ENCODE peak calls at places on chromosomes 4 and X, in eight cellular contexts. O is endothelial cell of umbilical vein, S is lower lobe of right lung, V is left lung, U is cardiac muscle cell, X is AG09309, N is right lobe of liver, L is ovary. B is an unnamed sample.

GRCh38 chrX:17654116-17654515 is 83.2 kb upstream of the SCML1 start:
- DNase-seq in O (no peak), S (no peak), V (no peak), U (no peak), X (no peak), N (no peak), L (no peak), B (no peak)

GRCh38 chrX:21735753-21736127 is 22.2 kb downstream of the SMPX start:
- DNase-seq in O (no peak), S (no peak), V (no peak), U (no peak), X (no peak), N (no peak), L (no peak), B (no peak)

GRCh38 chrX:17046478-17047097 is 100.1 kb downstream of the REPS2 start:
- DNase-seq in O (peak; percentile 62), S (no peak), V (no peak), U (peak; percentile 81), X (peak; percentile 35), N (no peak), L (peak; percentile 54), B (no peak)

GRCh38 chr4:73684097-73684496 is 56.3 kb upstream of the CXCL8 start:
- DNase-seq in O (no peak), S (no peak), V (no peak), U (no peak), X (no peak), N (no peak), L (no peak), B (no peak)

GRCh38 chr4:79225360-79225759 is 100.5 kb downstream of the NAA11 start:
- DNase-seq in O (no peak), S (no peak), V (no peak), U (peak; percentile 70), X (no peak), N (no peak), L (no peak), B (no peak)

GRCh38 chr4:72945719-72946336 is 123.7 kb downstream of the COX18 start:
- DNase-seq in O (no peak), S (no peak), V (no peak), U (no peak), X (no peak), N (no peak), L (no peak), B (no peak)

GRCh38 chr4:1385373-1386340 is 20.6 kb downstream of the NKX1-1 start:
- DNase-seq in O (no peak), S (peak; percentile 39), V (no peak), U (no peak), X (no peak), N (peak; percentile 52), L (peak; percentile 29), B (peak; percentile 68)

GRCh38 chr4:33200377-33200776 is 2480.2 kb downstream of the PCDH7 start:
- DNase-seq in O (no peak), S (no peak), V (no peak), U (peak; percentile 0), X (no peak), N (no peak), L (no peak), B (no peak)

GRCh38 chrX:23079347-23079746 is 79.6 kb downstream of the DDX53 start:
- DNase-seq in O (no peak), S (no peak), V (no peak), U (no peak), X (no peak), N (no peak), L (no peak), B (no peak)

GRCh38 chr4:78056265-78057129 is 626 bp upstream of the FRAS1 start:
- DNase-seq in O (peak; percentile 41), S (peak; percentile 63), V (peak; percentile 65), U (peak; percentile 90), X (peak; percentile 23), N (peak; percentile 51), L (peak; percentile 63), B (peak; percentile 80)

GRCh38 chrX:119230850-119231249 is 5.2 kb upstream of the PGRMC1 start:
- DNase-seq in O (no peak), S (no peak), V (no peak), U (peak; percentile 24), X (no peak), N (no peak), L (no peak), B (no peak)

GRCh38 chr4:70153937-70154336 is at the start of gene PRR27:
- DNase-seq in O (no peak), S (no peak), V (no peak), U (no peak), X (no peak), N (no peak), L (no peak), B (no peak)

GRCh38 chr4:16337936-16338335 is 111.7 kb upstream of the TAPT1 start:
- DNase-seq in O (no peak), S (no peak), V (no peak), U (peak; percentile 1), X (no peak), N (no peak), L (no peak), B (no peak)

GRCh38 chr4:70979445-70980008 is 13.9 kb upstream of the DCK start:
- DNase-seq in O (peak; percentile 53), S (no peak), V (no peak), U (no peak), X (no peak), N (no peak), L (no peak), B (no peak)

GRCh38 chrX:135543924-135544323 is 23.5 kb downstream of the INTS6L start:
- DNase-seq in O (no peak), S (no peak), V (no peak), U (no peak), X (no peak), N (no peak), L (no peak), B (no peak)

GRCh38 chr4:15234101-15234500 is 193.7 kb upstream of the C1QTNF7 start:
- DNase-seq in O (no peak), S (no peak), V (no peak), U (peak; percentile 64), X (peak; percentile 48), N (no peak), L (no peak), B (no peak)

GRCh38 chr4:3254302-3255131 is 5.6 kb downstream of the MSANTD1 start:
- DNase-seq in O (no peak), S (no peak), V (peak; percentile 22), U (no peak), X (no peak), N (no peak), L (no peak), B (peak; percentile 57)

DNA sequence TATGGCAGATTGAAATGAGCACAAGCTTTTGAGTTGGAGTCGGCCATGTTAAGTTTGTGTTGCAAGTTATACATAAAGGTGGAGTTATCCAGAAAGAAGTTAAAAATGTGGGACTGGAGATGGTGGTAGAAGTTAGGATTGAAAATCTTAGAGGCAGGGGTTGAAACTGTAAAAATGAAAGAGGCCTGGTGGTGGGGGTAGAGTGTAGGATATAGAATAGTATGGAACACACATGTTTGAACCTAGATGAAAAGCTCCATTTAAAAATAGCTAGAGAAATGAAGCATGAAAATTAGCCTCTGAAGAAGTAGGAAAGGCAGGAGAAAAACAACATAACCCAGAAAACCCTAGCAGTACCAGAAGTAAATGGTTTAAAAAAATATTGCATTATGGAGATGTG is 131.8 kb upstream of the ENPEP start:
- DNase-seq in O (no peak), S (no peak), V (no peak), U (peak; percentile 30), X (no peak), N (no peak), L (no peak), B (no peak)
- TF ChIP-seq CTCF in O (no peak), S (peak; percentile 13), V (no peak), U (peak; percentile 44), X (no peak), N (peak; percentile 26), L (no peak), B (no peak)

DNA sequence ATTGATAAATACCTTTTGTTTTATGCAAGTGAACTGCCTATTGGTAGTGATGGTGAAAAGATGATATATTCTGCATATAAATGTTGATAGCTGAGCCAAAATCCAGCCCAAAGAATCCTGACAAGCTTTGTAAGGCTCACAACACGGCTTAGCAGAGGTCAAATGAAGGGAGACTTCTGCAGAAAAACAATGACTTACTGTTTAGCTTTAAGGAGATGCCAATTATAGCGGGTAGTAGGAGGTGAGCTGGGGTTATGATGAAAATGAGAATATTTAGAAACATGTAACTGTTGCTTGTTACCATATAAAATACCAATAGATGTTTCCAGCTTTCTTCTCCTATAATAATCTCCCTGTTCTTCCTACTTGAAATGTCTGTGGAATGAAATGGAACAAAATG is 97.1 kb downstream of the AFF1 start:
- DNase-seq in O (peak; percentile 71), S (no peak), V (no peak), U (peak; percentile 42), X (no peak), N (no peak), L (no peak), B (no peak)
- H3K4me3 ChIP-seq in O (no peak overlapping the region), S (no peak overlapping the region), V (no peak overlapping the region), U (no peak overlapping the region), X (no peak overlapping the region), N (no peak overlapping the region), L (peak overlapping the region; percentile 7), B (no peak overlapping the region)

DNA sequence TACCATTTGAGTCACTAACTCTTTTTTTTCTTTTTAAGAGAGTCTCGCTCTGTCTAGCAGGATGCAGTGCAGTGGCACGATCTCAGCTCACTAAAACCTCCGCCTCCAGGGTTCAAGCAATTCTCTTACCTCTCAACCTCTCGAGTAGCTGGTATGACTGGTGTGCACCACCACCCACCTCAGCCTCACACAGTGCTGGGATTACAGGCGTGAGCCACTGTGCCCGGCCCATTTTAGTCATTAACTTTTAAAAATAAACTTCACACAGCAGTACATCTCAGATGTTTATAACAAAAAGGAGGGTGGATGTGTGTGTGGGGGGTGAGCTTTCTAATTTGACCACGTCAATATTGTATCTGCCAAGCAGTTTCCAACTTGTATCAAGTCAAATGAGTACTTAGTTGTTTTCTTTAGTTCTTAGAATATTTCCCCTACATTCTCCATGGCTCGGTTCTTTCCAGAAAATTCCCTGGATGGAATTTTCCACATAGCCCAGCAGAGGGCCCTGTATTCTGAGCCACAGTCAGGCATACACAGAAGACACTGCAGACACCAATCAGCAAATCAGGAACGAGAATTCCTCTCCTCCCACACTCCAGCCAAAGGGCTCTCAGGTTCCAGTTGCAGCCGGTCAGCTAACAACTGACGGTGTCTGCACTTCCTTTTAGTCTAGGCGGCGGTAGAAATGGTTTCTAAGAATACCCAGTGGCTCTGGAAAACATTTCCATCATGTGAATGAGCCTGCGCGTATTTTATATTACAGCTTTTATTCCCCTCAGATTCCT is 20.1 kb upstream of the ARAF start:
- DNase-seq in O (peak; percentile 92), S (peak; percentile 68), V (peak; percentile 83), U (peak; percentile 94), X (peak; percentile 76), N (peak; percentile 79), L (peak; percentile 72), B (no peak)
- TF ChIP-seq CTCF in O (peak; percentile 54), S (peak; percentile 53), V (peak; percentile 35), U (peak; percentile 60), X (peak; percentile 62), N (peak; percentile 57), L (peak; percentile 78), B (peak; percentile 37)

GRCh38 chrX:152897216-152898144 is at the start of gene ZNF185:
- DNase-seq in O (peak; percentile 54), S (peak; percentile 79), V (peak; percentile 66), U (peak; percentile 58), X (no peak), N (peak; percentile 51), L (peak; percentile 60), B (peak; percentile 65)
- H3K4me3 ChIP-seq in O (peak within 1 kb of the TSS; percentile 31), S (peak within 1 kb of the TSS; percentile 44), V (no peak within 1 kb of the TSS), U (peak within 1 kb of the TSS; percentile 26), X (peak within 1 kb of the TSS; percentile 12), N (no peak within 1 kb of the TSS), L (peak within 1 kb of the TSS; percentile 37), B (no peak within 1 kb of the TSS)